ENCODE peak calls at places on chromosomes 5 and 9, in nine cellular contexts. N is pancreas; U is EL; J is spleen; V is stimulated activated naive B cell treated with anti-CD40 and anti-IgM and Interleukin-4, amounts not matched to agents 10 μg/mL and 1 μg/mL and 100 μg/mL, for 72 hours; Y is tibial nerve; Z is mucosa of gallbladder; D is stimulated activated CD4-positive, alpha-beta T cell treated with anti-CD3 and anti-CD28 coated beads, Interleukin-1b, Interleukin-23, amount 100 ng/mL, for 24 hours; M is fibroblast of lung. T is an unnamed sample.

GRCh38 chr9:127013597-127013996 is 99.0 kb downstream of the RALGPS1 start:
- DNase-seq in N (no peak), U (no peak), J (no peak), V (no peak), Y (no peak), Z (no peak), D (no peak), M (no peak), T (no peak)

GRCh38 chr5:170105643-170106611 is at the start of gene FOXI1:
- DNase-seq in N (no peak), U (no peak), J (no peak), V (no peak), Y (no peak), Z (no peak), D (no peak), M (no peak), T (peak)

GRCh38 chr5:89437450-89438435 is 554.8 kb upstream of the MEF2C start:
- DNase-seq in N (no peak), U (no peak), J (no peak), V (no peak), Y (no peak), Z (no peak), D (no peak), M (peak), T (no peak)

GRCh38 chr5:69368458-69369368 is 607 bp downstream of the AK6 start:
- DNase-seq in N (no peak), U (peak), J (no peak), V (no peak), Y (no peak), Z (no peak), D (peak), M (peak), T (no peak)

GRCh38 chr9:37437616-37438015 is 15.1 kb downstream of the GRHPR start:
- DNase-seq in N (no peak), U (no peak), J (no peak), V (no peak), Y (no peak), Z (no peak), D (no peak), M (no peak), T (no peak)

GRCh38 chr5:1516615-1517601 is 6.9 kb downstream of the LPCAT1 start:
- DNase-seq in N (peak), U (peak), J (peak), V (no peak), Y (peak), Z (no peak), D (no peak), M (peak), T (peak)

GRCh38 chr9:133967024-133967741 is 24.9 kb downstream of the VAV2 start:
- DNase-seq in N (no peak), U (peak), J (no peak), V (no peak), Y (no peak), Z (no peak), D (no peak), M (peak), T (no peak)

GRCh38 chr9:35826071-35826701 is 2.3 kb downstream of the FAM221B start:
- DNase-seq in N (peak), U (peak), J (no peak), V (no peak), Y (no peak), Z (peak), D (no peak), M (peak), T (no peak)

GRCh38 chr9:98401140-98402025 is 145.9 kb upstream of the TBC1D2 start:
- DNase-seq in N (no peak), U (no peak), J (no peak), V (no peak), Y (no peak), Z (no peak), D (no peak), M (no peak), T (no peak)

GRCh38 chr5:79954620-79955019 is 36.4 kb downstream of the MTX3 start:
- DNase-seq in N (no peak), U (no peak), J (no peak), V (no peak), Y (no peak), Z (no peak), D (no peak), M (no peak), T (no peak)

GRCh38 chr5:61279725-61280124 is 52.3 kb upstream of the ZSWIM6 start:
- DNase-seq in N (no peak), U (peak), J (no peak), V (no peak), Y (no peak), Z (no peak), D (no peak), M (peak), T (no peak)

GRCh38 chr9:99732715-99733114 is 89.0 kb upstream of the NR4A3 start:
- DNase-seq in N (no peak), U (no peak), J (no peak), V (no peak), Y (no peak), Z (no peak), D (no peak), M (no peak), T (no peak)

T was measured in right atrium auricular region.